ENCODE peak calls at places on chromosomes 6 and 20, in four cellular contexts. N is suprapubic skin, M is sigmoid colon, W is left lung. A is an unnamed sample.

GRCh38 chr6:39850897-39851296 is 58.7 kb downstream of the DAAM2 start:
- DNase-seq in N (no peak), M (peak), W (no peak), A (no peak)

GRCh38 chr20:17799575-17799974 is 99.8 kb downstream of the BANF2 start:
- DNase-seq in N (no peak), M (no peak), W (no peak), A (no peak)

GRCh38 chr20:20212675-20213096 is 155.2 kb upstream of the INSM1 start:
- DNase-seq in N (no peak), M (no peak), W (no peak), A (no peak)

GRCh38 chr6:7134999-7135735 is 27.4 kb downstream of the RREB1 start:
- DNase-seq in N (no peak), M (no peak), W (no peak), A (no peak)

GRCh38 chr6:89221971-89222887 is 5.1 kb upstream of the GABRR1 start:
- DNase-seq in N (no peak), M (no peak), W (no peak), A (no peak)

GRCh38 chr20:37990571-37991151 is 42.6 kb downstream of the TTI1 start:
- DNase-seq in N (peak), M (no peak), W (peak), A (peak)

GRCh38 chr20:44134897-44135810 is 51.8 kb downstream of the JPH2 start:
- DNase-seq in N (no peak), M (peak), W (no peak), A (no peak)

GRCh38 chr6:16090920-16091319 is 38.0 kb upstream of the MYLIP start:
- DNase-seq in N (no peak), M (no peak), W (no peak), A (no peak)

GRCh38 chr6:64985726-64986125 is 721.3 kb downstream of the EYS start:
- DNase-seq in N (no peak), M (no peak), W (no peak), A (no peak)

GRCh38 chr6:12750416-12750815 is 33.8 kb downstream of the PHACTR1 start:
- DNase-seq in N (no peak), M (no peak), W (no peak), A (no peak)

GRCh38 chr6:11251553-11252358 is 19.3 kb upstream of the NEDD9 start:
- DNase-seq in N (no peak), M (peak), W (no peak), A (no peak)

A was measured in T-helper 22 cell.